ENCODE peak calls at places on chromosomes 4 and X, in six cellular contexts. H is Peyer's patch; U is WERI-Rb-1; X is stimulated activated CD4-positive, alpha-beta T cell treated with anti-CD3 and anti-CD28 coated beads, Interleukin-15, amount 100 ng/mL, for 1 hour; L is NCI-H774; A is NAMALWA. P is an unnamed sample.

GRCh38 chr4:142248946-142249345 is 597.2 kb downstream of the INPP4B start:
- DNase-seq in L (no peak), A (no peak), U (no peak), X (no peak), H (no peak), P (no peak)

GRCh38 chr4:148270600-148270999 is 171.6 kb downstream of the NR3C2 start:
- DNase-seq in X (no peak), H (no peak), U (no peak), L (no peak), A (no peak), P (no peak)

GRCh38 chr4:112664611-112665010 is 27.7 kb downstream of the LARP7 start:
- DNase-seq in X (no peak), H (no peak), A (no peak), U (no peak), L (no peak), P (no peak)

GRCh38 chr4:40333921-40334352 is 1.2 kb upstream of the CHRNA9 start:
- DNase-seq in H (no peak), L (peak; percentile 19), U (peak; percentile 32), A (no peak), X (no peak), P (no peak)

GRCh38 chrX:97820170-97820569 is 936.5 kb downstream of the RPA4 start:
- DNase-seq in A (no peak), X (no peak), L (no peak), H (no peak), U (no peak), P (no peak)

GRCh38 chr4:42995343-42995944 is 102.9 kb downstream of the GRXCR1 start:
- DNase-seq in A (peak; percentile 64), H (no peak), U (peak; percentile 14), L (no peak), X (no peak), P (no peak)

GRCh38 chr4:88143504-88143903 is 14.9 kb downstream of the ABCG2 start:
- DNase-seq in A (no peak), U (no peak), L (no peak), X (no peak), H (no peak), P (no peak)

GRCh38 chrX:140767646-140768045 is 58.1 kb downstream of the LINC00632 start:
- DNase-seq in U (no peak), A (no peak), X (no peak), L (no peak), H (no peak), P (no peak)

GRCh38 chr4:115054836-115055235 is 58.6 kb downstream of the NDST4 start:
- DNase-seq in X (no peak), U (peak; percentile 79), L (no peak), A (peak; percentile 61), H (no peak), P (no peak)

GRCh38 chr4:77777135-77777777 is 41.9 kb downstream of the CNOT6L start:
- DNase-seq in U (no peak), X (no peak), L (no peak), H (no peak), A (no peak), P (no peak)

GRCh38 chrX:1093112-1093511 is 119.3 kb downstream of the CRLF2 start:
- DNase-seq in L (no peak), A (no peak), U (no peak), X (peak; percentile 3), H (no peak), P (no peak)

GRCh38 chrX:18406531-18407266 is 18.7 kb upstream of the CDKL5 start:
- DNase-seq in U (no peak), X (no peak), L (no peak), H (no peak), A (no peak), P (no peak)

GRCh38 chrX:118179718-118180117 is 63.1 kb upstream of the KLHL13 start:
- DNase-seq in L (no peak), H (no peak), X (no peak), U (no peak), A (no peak), P (no peak)

GRCh38 chr4:167885872-167886271 is 206.5 kb upstream of the ANXA10 start:
- DNase-seq in X (no peak), U (no peak), L (no peak), H (no peak), A (no peak), P (no peak)

GRCh38 chrX:110244951-110245480 is 72.9 kb downstream of the AMMECR1 start:
- DNase-seq in H (no peak), A (no peak), L (no peak), U (no peak), X (no peak), P (no peak)

GRCh38 chr4:184448828-184449227 is 25.5 kb downstream of the IRF2 start:
- DNase-seq in X (no peak), L (no peak), H (peak; percentile 63), U (no peak), A (no peak), P (no peak)

GRCh38 chr4:162229670-162230069 is 65.9 kb upstream of the FSTL5 start:
- DNase-seq in U (no peak), H (no peak), A (no peak), L (no peak), X (no peak), P (no peak)

GRCh38 chrX:78945186-78945912 is at the start of gene P2RY10:
- DNase-seq in X (no peak), L (no peak), U (no peak), A (peak; percentile 74), H (no peak), P (no peak)

GRCh38 chr4:98448923-98449322 is 187.7 kb downstream of the RAP1GDS1 start:
- DNase-seq in L (no peak), H (no peak), A (peak; percentile 22), U (no peak), X (no peak), P (peak; percentile 42)

GRCh38 chr4:13989496-13989895 is 362.0 kb upstream of the BOD1L1 start:
- DNase-seq in L (no peak), H (no peak), A (no peak), U (no peak), X (no peak), P (no peak)

GRCh38 chrX:78357342-78358055 is 30.1 kb upstream of the CYSLTR1 start:
- DNase-seq in X (no peak), U (no peak), A (no peak), H (no peak), L (no peak), P (no peak)

GRCh38 chrX:46704767-46705386 is 54.0 kb downstream of the SLC9A7 start:
- DNase-seq in A (no peak), X (no peak), L (no peak), U (no peak), H (no peak), P (peak; percentile 93)

GRCh38 chrX:71195959-71196727 is 26.9 kb upstream of the GJB1 start:
- DNase-seq in A (no peak), L (no peak), X (no peak), H (no peak), U (no peak), P (no peak)

GRCh38 chr4:174696657-174697056 is 132.4 kb downstream of the GLRA3 start:
- DNase-seq in U (no peak), A (no peak), L (no peak), X (no peak), H (no peak), P (no peak)